ENCODE peak calls at places on chromosome 5, in five cellular contexts. H, X, N, G and Q are unnamed samples.
A peak's percentile ranks its signal among the peaks of the same experiment; 100 is the strongest.

GRCh38 chr5:61254969-61255555 is 77.0 kb upstream of the ZSWIM6 start:
- DNase-seq in G (no peak), H (no peak), N (no peak), X (no peak), Q (no peak)

GRCh38 chr5:171867786-171868185 is 82.2 kb downstream of the SMIM23 start:
- DNase-seq in X (no peak), H (no peak), N (no peak), G (no peak), Q (no peak)

GRCh38 chr5:160008877-160009590 is at the start of gene TTC1:
- DNase-seq in X (peak; percentile 97), H (peak; percentile 65), N (peak; percentile 71), G (peak; percentile 84), Q (peak; percentile 92)

GRCh38 chr5:149588947-149589346 is 7.6 kb downstream of the ARHGEF37 start:
- DNase-seq in N (no peak), X (no peak), H (no peak), G (no peak), Q (no peak)

GRCh38 chr5:132103380-132103951 is 29.9 kb downstream of the CSF2 start:
- DNase-seq in G (no peak), X (peak; percentile 57), H (peak; percentile 74), N (no peak), Q (no peak)

GRCh38 chr5:40441733-40442132 is 238.0 kb upstream of the PTGER4 start:
- DNase-seq in N (no peak), G (no peak), H (no peak), X (peak; percentile 73), Q (no peak)

GRCh38 chr5:68685861-68686260 is 408.0 kb upstream of the SLC30A5 start:
- DNase-seq in H (no peak), X (no peak), N (no peak), G (no peak), Q (no peak)

GRCh38 chr5:58921106-58921505 is 338.2 kb downstream of the RAB3C start:
- DNase-seq in N (no peak), X (no peak), H (no peak), G (no peak), Q (no peak)

GRCh38 chr5:89878140-89878570 is 531.4 kb downstream of the CETN3 start:
- DNase-seq in H (peak; percentile 9), G (no peak), X (no peak), N (no peak), Q (no peak)

GRCh38 chr5:61905635-61906034 is 400.4 kb upstream of the KIF2A start:
- DNase-seq in H (no peak), X (no peak), N (no peak), G (no peak), Q (no peak)

GRCh38 chr5:958701-959571 is 49.7 kb upstream of the NKD2 start:
- DNase-seq in X (peak; percentile 27), N (no peak), G (no peak), H (no peak), Q (peak; percentile 38)

GRCh38 chr5:133336121-133336968 is 276.0 kb downstream of the FSTL4 start:
- DNase-seq in X (peak; percentile 38), G (no peak), N (no peak), H (no peak), Q (no peak)

GRCh38 chr5:172110260-172110815 is 77.7 kb downstream of the STK10 start:
- DNase-seq in H (no peak), N (no peak), X (no peak), G (peak; percentile 51), Q (no peak)

GRCh38 chr5:15959560-15960164 is 219.9 kb downstream of the MARCHF11 start:
- DNase-seq in N (no peak), H (no peak), X (no peak), G (no peak), Q (no peak)

GRCh38 chr5:149500922-149501582 is 50.2 kb downstream of the CSNK1A1 start:
- DNase-seq in X (no peak), G (no peak), N (no peak), H (no peak), Q (no peak)

GRCh38 chr5:131810510-131811249 is 13.9 kb upstream of the FNIP1 start:
- DNase-seq in N (no peak), G (peak; percentile 10), X (no peak), H (no peak), Q (no peak)

GRCh38 chr5:132485641-132486317 is 4.8 kb downstream of the IRF1 start:
- DNase-seq in H (no peak), N (no peak), X (peak; percentile 26), G (no peak), Q (no peak)

GRCh38 chr5:134864707-134865106 is 9.5 kb upstream of the TXNDC15 start:
- DNase-seq in G (no peak), X (no peak), N (no peak), H (no peak), Q (no peak)

GRCh38 chr5:56358703-56359428 is 125.7 kb upstream of the ANKRD55 start:
- DNase-seq in H (peak; percentile 31), G (no peak), X (no peak), N (no peak), Q (no peak)

GRCh38 chr5:137737349-137738256 is 1.7 kb upstream of the KLHL3 start:
- DNase-seq in N (no peak), H (no peak), G (no peak), X (peak; percentile 47), Q (no peak)

GRCh38 chr5:100772548-100772947 is 130.5 kb downstream of the ST8SIA4 start:
- DNase-seq in X (no peak), H (no peak), G (no peak), N (no peak), Q (no peak)

GRCh38 chr5:152380415-152381123 is 24.5 kb downstream of the NMUR2 start:
- DNase-seq in X (no peak), H (no peak), G (no peak), N (no peak), Q (no peak)

GRCh38 chr5:157323107-157323706 is 57.3 kb downstream of the CYFIP2 start:
- DNase-seq in H (no peak), G (peak; percentile 27), X (no peak), N (no peak), Q (no peak)

GRCh38 chr5:146032911-146033310 is 72.5 kb downstream of the PLAC8L1 start:
- DNase-seq in H (no peak), N (no peak), X (no peak), G (no peak), Q (no peak)

GRCh38 chr5:38905516-38905915 is 59.7 kb downstream of the OSMR start:
- DNase-seq in X (no peak), N (no peak), G (no peak), H (no peak), Q (no peak)